ENCODE peak calls at places on chromosomes 2 and 18, in six cellular contexts. A, M, X, H, L and R are unnamed samples.

GRCh38 chr2:220394433-220394832 is 767.0 kb downstream of the SLC4A3 start:
- DNase-seq in A (no peak), M (peak), X (peak), H (no peak), L (peak), R (no peak)

GRCh38 chr2:153235516-153235915 is 243.0 kb downstream of the RPRM start:
- DNase-seq in A (no peak), M (no peak), X (no peak), H (no peak), L (no peak), R (no peak)

GRCh38 chr2:28902584-28902983 is 8.1 kb downstream of the WDR43 start:
- DNase-seq in A (no peak), M (no peak), X (no peak), H (no peak), L (no peak), R (no peak)

GRCh38 chr2:241047253-241048010 is 49.0 kb downstream of the SNED1 start:
- DNase-seq in A (no peak), M (no peak), X (no peak), H (no peak), L (no peak), R (peak)

GRCh38 chr2:235471186-235471747 is 22.6 kb upstream of the AGAP1 start:
- DNase-seq in A (no peak), M (no peak), X (no peak), H (no peak), L (no peak), R (no peak)

GRCh38 chr18:35042389-35043066 is 1.3 kb downstream of the MAPRE2 start:
- DNase-seq in A (no peak), M (no peak), X (no peak), H (no peak), L (no peak), R (no peak)

GRCh38 chr2:6832556-6832955 is 33.2 kb downstream of the CMPK2 start:
- DNase-seq in A (no peak), M (no peak), X (no peak), H (no peak), L (no peak), R (no peak)

GRCh38 chr2:159926695-159927094 is 128.7 kb upstream of the CD302 start:
- DNase-seq in A (no peak), M (no peak), X (no peak), H (no peak), L (no peak), R (no peak)

GRCh38 chr2:216735661-216736060 is 40.3 kb upstream of the IGFBP5 start:
- DNase-seq in A (no peak), M (no peak), X (no peak), H (no peak), L (no peak), R (no peak)

GRCh38 chr2:236177967-236178909 is 10.1 kb upstream of the GBX2 start:
- DNase-seq in A (no peak), M (no peak), X (no peak), H (peak), L (peak), R (no peak)

GRCh38 chr2:173323371-173323770 is 31.3 kb upstream of the CDCA7 start:
- DNase-seq in A (no peak), M (no peak), X (no peak), H (no peak), L (no peak), R (no peak)

GRCh38 chr18:8982416-8983183 is 119.9 kb upstream of the NDUFV2 start:
- DNase-seq in A (peak), M (peak), X (no peak), H (peak), L (peak), R (no peak)

GRCh38 chr2:72759755-72760154 is 66.1 kb downstream of the EXOC6B start:
- DNase-seq in A (no peak), M (no peak), X (no peak), H (no peak), L (no peak), R (no peak)

GRCh38 chr18:46950064-46950656 is 32.8 kb downstream of the KATNAL2 start:
- DNase-seq in A (no peak), M (no peak), X (no peak), H (no peak), L (peak), R (no peak)

GRCh38 chr18:36179562-36180334 is 7.5 kb upstream of the MOCOS start:
- DNase-seq in A (peak), M (peak), X (no peak), H (peak), L (no peak), R (peak)

GRCh38 chr2:163734911-163735691 is 707 bp downstream of the FIGN start:
- DNase-seq in A (no peak), M (no peak), X (no peak), H (no peak), L (peak), R (no peak)

GRCh38 chr2:237967463-237967871 is 653 bp downstream of the UBE2F start:
- DNase-seq in A (no peak), M (no peak), X (no peak), H (peak), L (no peak), R (no peak)

GRCh38 chr18:79947054-79947755 is 4.2 kb downstream of the SLC66A2 start:
- DNase-seq in A (no peak), M (no peak), X (no peak), H (peak), L (no peak), R (peak)

GRCh38 chr2:24515841-24516240 is 24.8 kb downstream of the NCOA1 start:
- DNase-seq in A (no peak), M (no peak), X (no peak), H (no peak), L (no peak), R (no peak)

GRCh38 chr2:184053326-184053725 is 545.0 kb upstream of the ZNF804A start:
- DNase-seq in A (peak), M (no peak), X (no peak), H (no peak), L (peak), R (peak)

GRCh38 chr2:63888490-63889402 is 47.0 kb downstream of the UGP2 start:
- DNase-seq in A (peak), M (no peak), X (peak), H (peak), L (peak), R (peak)

GRCh38 chr2:96965781-96966514 is 20.4 kb downstream of the FAM178B start:
- DNase-seq in A (no peak), M (no peak), X (no peak), H (no peak), L (no peak), R (no peak)

GRCh38 chr18:79625195-79625923 is 54.2 kb upstream of the CTDP1 start:
- DNase-seq in A (no peak), M (no peak), X (no peak), H (no peak), L (no peak), R (no peak)

GRCh38 chr18:22165603-22166069 is 3.8 kb upstream of the GATA6 start:
- DNase-seq in A (no peak), M (no peak), X (no peak), H (no peak), L (no peak), R (no peak)

DNA sequence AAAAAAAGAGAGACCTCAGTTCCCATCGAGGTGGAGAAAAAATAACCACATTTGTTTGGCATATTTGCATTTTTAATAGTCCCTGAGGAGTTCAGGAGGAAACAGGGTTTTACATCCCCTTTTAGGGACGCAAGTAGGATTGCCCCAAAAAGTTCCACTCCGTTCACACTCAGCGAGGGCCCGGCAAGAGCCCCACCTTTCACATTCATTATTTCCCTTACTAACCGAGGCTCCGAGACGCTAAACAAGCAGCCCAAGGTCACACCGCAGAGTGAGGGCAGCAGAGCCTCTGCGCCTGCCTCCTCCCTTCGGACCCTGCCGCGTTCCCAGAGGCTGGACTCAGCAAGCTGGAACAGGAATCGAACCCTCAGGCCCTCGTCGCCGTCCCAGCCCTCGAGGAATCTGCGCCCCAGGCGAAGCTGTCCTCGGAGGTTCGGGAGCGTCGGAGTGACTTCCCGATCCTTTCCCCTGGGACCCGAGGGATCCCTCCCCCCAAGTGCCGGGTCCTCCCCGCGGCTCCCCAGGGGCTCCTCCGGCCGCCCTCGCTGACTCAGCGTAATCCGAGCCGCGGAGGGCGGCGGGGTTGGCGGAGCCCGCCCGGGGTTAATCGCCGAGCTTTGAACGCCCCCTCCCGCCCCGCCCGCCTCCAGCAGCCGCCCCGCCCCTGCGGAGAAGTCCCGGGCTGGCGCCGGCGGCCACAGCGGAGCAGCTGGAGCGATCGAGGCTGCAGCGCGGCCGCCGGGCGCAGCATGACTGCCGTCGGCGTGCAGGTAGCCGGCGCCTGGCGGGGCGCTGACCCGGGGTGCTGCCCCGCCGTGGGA is at the start of gene TMEM37:
- DNase-seq in A (no peak), M (no peak), X (peak), H (peak), L (peak), R (no peak)
- H3K27ac ChIP-seq in A (no peak), M (no peak), X (peak), H (peak), L (peak), R (peak)

GRCh38 chr2:20193185-20193584 is 31.7 kb downstream of the SDC1 start:
- DNase-seq in A (no peak), M (no peak), X (no peak), H (no peak), L (no peak), R (no peak)
- H3K27ac ChIP-seq in A (no peak), M (no peak), X (no peak), H (peak), L (no peak), R (no peak)

GRCh38 chr18:51017140-51017874 is 12.7 kb upstream of the SMAD4 start:
- DNase-seq in A (no peak), M (no peak), X (no peak), H (no peak), L (no peak), R (no peak)
- H3K27ac ChIP-seq in A (no peak), M (no peak), X (no peak), H (no peak), L (no peak), R (no peak)

DNA sequence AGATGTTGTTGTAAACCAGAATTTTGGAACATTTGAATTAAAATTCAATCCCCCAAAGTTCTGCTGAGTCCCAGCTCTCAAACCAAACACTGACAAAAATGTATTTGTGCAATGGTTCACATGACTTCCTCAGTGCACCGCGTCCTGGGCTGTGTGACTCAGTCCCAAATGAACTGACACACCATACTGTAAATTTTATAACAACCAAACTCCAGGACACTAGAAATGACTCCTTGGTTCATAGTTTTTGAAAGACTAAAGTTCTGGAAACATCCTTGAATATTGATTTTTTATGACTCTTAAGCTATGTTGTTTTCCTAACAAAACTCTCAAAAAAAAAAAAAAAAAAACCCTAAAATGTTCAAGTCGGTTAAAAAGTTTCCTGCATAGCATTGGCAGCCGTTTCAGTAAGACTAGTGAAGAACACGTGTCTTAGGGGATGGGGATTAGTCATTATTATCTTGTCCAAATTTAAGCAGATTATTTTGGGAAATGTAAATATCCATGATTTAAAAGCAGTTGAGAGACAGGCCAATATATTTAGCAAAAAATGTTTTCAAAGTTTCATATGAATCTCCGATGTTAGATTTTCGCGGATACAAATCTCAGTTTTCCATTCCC is 282.1 kb upstream of the TCF4 start:
- DNase-seq in A (no peak), M (no peak), X (no peak), H (no peak), L (no peak), R (no peak)
- H3K27ac ChIP-seq in A (no peak), M (no peak), X (no peak), H (no peak), L (no peak), R (peak)

GRCh38 chr2:239857591-239857990 is 167.6 kb downstream of the NDUFA10 start:
- DNase-seq in A (no peak), M (no peak), X (no peak), H (no peak), L (no peak), R (no peak)
- H3K27ac ChIP-seq in A (no peak), M (no peak), X (no peak), H (no peak), L (no peak), R (no peak)

GRCh38 chr2:197706839-197707207 is 1.7 kb downstream of the MARS2 start:
- DNase-seq in A (no peak), M (no peak), X (no peak), H (no peak), L (no peak), R (no peak)

GRCh38 chr2:197707316-197708213 is 2.4 kb downstream of the MARS2 start:
- DNase-seq in A (no peak), M (peak), X (peak), H (no peak), L (peak), R (no peak)

GRCh38 chr2:197704434-197705142 is 581 bp upstream of the MARS2 start:
- DNase-seq in A (no peak), M (no peak), X (peak), H (no peak), L (no peak), R (no peak)

GRCh38 chr2:197705143-197705911 is at the start of gene MARS2:
- DNase-seq in A (peak), M (peak), X (peak), H (peak), L (peak), R (peak)

DNA sequence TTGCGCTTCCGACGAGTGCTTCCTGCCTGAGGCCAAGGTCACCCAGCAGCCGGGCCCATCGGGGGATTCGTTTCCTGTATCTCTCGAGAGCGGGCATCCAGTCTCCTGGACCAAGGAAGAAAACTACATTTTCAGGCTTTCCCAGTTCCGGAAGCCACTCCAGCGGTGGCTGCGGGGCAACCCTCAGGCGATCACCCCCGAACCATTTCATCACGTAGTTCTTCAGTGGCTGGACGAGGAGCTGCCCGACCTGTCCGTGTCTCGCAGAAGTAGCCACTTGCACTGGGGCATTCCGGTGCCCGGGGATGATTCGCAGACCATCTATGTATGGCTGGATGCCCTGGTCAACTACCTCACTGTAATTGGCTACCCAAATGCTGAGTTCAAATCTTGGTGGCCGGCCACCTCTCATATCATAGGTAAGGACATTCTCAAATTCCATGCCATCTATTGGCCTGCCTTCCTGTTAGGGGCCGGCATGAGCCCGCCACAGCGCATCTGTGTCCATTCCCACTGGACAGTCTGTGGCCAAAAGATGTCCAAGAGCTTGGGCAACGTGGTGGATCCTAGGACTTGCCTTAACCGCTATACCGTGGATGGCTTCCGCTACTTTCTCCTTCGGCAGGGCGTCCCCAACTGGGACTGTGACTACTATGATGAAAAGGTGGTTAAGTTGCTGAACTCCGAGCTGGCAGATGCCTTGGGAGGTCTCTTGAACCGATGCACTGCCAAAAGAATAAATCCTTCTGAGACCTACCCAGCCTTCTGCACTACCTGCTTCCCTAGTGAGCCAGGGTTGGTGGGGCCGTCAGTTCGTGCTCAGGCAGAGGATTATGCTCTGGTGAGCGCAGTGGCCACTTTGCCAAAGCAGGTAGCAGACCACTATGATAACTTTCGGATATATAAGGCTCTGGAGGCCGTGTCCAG is 1.0 kb downstream of the MARS2 start:
- DNase-seq in A (no peak), M (no peak), X (no peak), H (no peak), L (no peak), R (no peak)
- H3K27ac ChIP-seq in A (peak), M (peak), X (no peak), H (peak), L (peak), R (peak)

DNA sequence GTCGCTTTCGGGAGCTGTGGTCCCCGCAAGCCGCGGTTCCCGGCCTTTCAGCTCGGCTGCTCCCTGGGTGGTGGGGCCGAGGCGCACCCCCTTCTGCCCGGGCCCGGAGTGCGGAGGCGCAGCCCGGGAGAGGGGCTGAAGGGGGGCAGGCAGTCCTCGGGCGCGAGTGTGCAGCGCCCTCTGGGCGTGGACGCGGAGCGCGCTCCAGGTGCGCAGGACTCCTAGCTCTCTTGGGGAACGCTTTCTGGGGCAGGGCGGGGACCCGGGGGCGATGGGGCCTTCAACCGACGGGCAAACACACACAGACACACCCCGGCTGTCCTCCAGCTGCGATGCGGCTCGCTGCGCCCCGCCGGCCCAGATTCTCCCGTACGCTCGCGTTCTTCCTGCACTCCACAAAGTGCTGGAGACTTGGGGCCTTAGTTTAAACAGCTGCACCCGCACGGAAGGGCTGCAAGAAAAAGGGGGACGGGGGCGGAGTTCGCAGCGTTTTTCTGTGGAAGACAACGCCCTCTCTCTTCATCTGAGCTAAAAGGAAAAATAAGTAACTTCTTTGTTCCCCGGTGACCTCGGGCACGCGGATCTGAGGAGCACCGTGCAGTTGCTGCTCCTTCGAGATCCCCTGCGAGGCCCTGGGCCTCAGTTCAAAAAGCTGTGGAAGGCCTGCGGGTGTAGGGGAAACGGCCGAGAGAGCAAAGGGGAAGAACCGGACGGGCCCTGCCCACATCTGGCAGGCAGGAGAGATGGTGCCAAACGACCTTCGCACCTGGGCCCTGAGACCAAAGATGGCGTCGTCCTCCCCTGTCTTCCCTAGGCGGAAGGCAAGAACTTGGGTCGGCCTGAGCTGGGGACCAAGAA is 593 bp upstream of the SDC1 start:
- DNase-seq in A (peak), M (no peak), X (no peak), H (peak), L (peak), R (peak)
- H3K27ac ChIP-seq in A (peak), M (no peak), X (no peak), H (peak), L (peak), R (peak)

GRCh38 chr2:225429718-225430117 is 30.2 kb downstream of the NYAP2 start:
- DNase-seq in A (no peak), M (no peak), X (no peak), H (peak), L (no peak), R (no peak)
- H3K27ac ChIP-seq in A (no peak), M (no peak), X (peak), H (no peak), L (no peak), R (no peak)